ENCODE peak calls at places on chromosomes 16 and 17, in four cellular contexts. S, P, N and B are unnamed samples.

GRCh38 chr16:75237398-75238131 is 13.9 kb downstream of the BCAR1 start:
- DNase-seq in P (peak), N (no peak), S (no peak), B (no peak)

GRCh38 chr17:19331134-19331533 is 31.4 kb downstream of the B9D1 start:
- DNase-seq in S (no peak), P (no peak), N (peak), B (no peak)

GRCh38 chr17:15091825-15092224 is 173.3 kb downstream of the PMP22 start:
- DNase-seq in S (no peak), P (no peak), N (no peak), B (peak)

GRCh38 chr16:89723279-89724250 is 2.2 kb downstream of the ZNF276 start:
- DNase-seq in P (no peak), N (peak), S (no peak), B (no peak)

GRCh38 chr17:17970699-17971430 is 1.3 kb downstream of the TOM1L2 start:
- DNase-seq in S (no peak), P (no peak), N (no peak), B (no peak)

GRCh38 chr16:78689031-78689430 is 589.6 kb downstream of the WWOX start:
- DNase-seq in P (no peak), S (no peak), N (peak), B (no peak)

GRCh38 chr16:86590501-86591144 is 12.3 kb downstream of the FOXL1 start:
- DNase-seq in P (no peak), N (peak), S (no peak), B (no peak)

GRCh38 chr17:17542906-17543635 is 46.9 kb upstream of the RASD1 start:
- DNase-seq in N (no peak), P (no peak), S (no peak), B (no peak)

GRCh38 chr17:49437696-49438438 is 23.2 kb upstream of the PHB1 start:
- DNase-seq in P (peak), S (peak), N (no peak), B (no peak)

GRCh38 chr17:30920282-30920681 is 1.5 kb upstream of the ADAP2 start:
- DNase-seq in N (peak), P (peak), S (no peak), B (peak)

GRCh38 chr17:34619687-34620217 is 40.4 kb downstream of the TMEM132E start:
- DNase-seq in P (no peak), N (no peak), S (no peak), B (no peak)

GRCh38 chr17:75832652-75833400 is 11.4 kb downstream of the UNC13D start:
- DNase-seq in S (peak), N (no peak), P (peak), B (peak)

GRCh38 chr17:75033346-75034235 is 13.2 kb downstream of the ATP5PD start:
- DNase-seq in S (peak), P (peak), N (peak), B (peak)

GRCh38 chr17:78522031-78522809 is 55.0 kb downstream of the DNAH17 start:
- DNase-seq in N (no peak), S (no peak), P (no peak), B (no peak)

GRCh38 chr17:3927628-3928010 is 11.4 kb upstream of the P2RX1 start:
- DNase-seq in P (no peak), S (no peak), N (no peak), B (no peak)

GRCh38 chr16:67277999-67278772 is 1.1 kb upstream of the PLEKHG4 start:
- DNase-seq in N (peak), S (no peak), P (no peak), B (no peak)

GRCh38 chr16:88636488-88637265 is 1.7 kb upstream of the IL17C start:
- DNase-seq in P (no peak), S (no peak), N (peak), B (no peak)

GRCh38 chr17:44324092-44324570 is 492 bp downstream of the SLC25A39 start:
- DNase-seq in S (no peak), N (no peak), P (no peak), B (peak)

GRCh38 chr17:44322236-44322895 is 2.3 kb downstream of the SLC25A39 start:
- DNase-seq in P (no peak), N (no peak), S (no peak), B (no peak)

GRCh38 chr17:44321246-44322120 is 3.1 kb downstream of the SLC25A39 start:
- DNase-seq in S (no peak), P (no peak), N (no peak), B (no peak)

GRCh38 chr17:44324571-44325275 is at the start of gene SLC25A39:
- DNase-seq in P (peak), N (peak), S (peak), B (peak)

GRCh38 chr17:44323359-44324091 is 1.1 kb downstream of the SLC25A39 start:
- DNase-seq in P (peak), N (no peak), S (no peak), B (no peak)
- H2AK5ac ChIP-seq in P (no peak), N (peak), S (peak), B (no peak)

GRCh38 chr17:58358408-58359172 is 6.6 kb upstream of the SUPT4H1 start:
- DNase-seq in P (no peak), S (no peak), N (no peak), B (no peak)
- H3K56ac ChIP-seq in P (no peak), S (no peak), N (no peak), B (no peak)

GRCh38 chr17:82098939-82099765 is 1.1 kb upstream of the FASN start:
- DNase-seq in N (no peak), P (no peak), S (no peak), B (no peak)
- H2AK5ac ChIP-seq in N (peak), P (no peak), S (peak), B (peak)

GRCh38 chr17:68317458-68317857 is 26.2 kb downstream of the ARSG start:
- DNase-seq in N (no peak), S (no peak), P (no peak), B (no peak)
- H3K56ac ChIP-seq in N (no peak), S (no peak), P (no peak), B (no peak)

GRCh38 chr16:58098207-58099096 is 30.7 kb downstream of the CFAP20 start:
- DNase-seq in S (no peak), P (no peak), N (peak), B (peak)
- H2AK5ac ChIP-seq in S (no peak), P (no peak), N (no peak), B (no peak)

DNA sequence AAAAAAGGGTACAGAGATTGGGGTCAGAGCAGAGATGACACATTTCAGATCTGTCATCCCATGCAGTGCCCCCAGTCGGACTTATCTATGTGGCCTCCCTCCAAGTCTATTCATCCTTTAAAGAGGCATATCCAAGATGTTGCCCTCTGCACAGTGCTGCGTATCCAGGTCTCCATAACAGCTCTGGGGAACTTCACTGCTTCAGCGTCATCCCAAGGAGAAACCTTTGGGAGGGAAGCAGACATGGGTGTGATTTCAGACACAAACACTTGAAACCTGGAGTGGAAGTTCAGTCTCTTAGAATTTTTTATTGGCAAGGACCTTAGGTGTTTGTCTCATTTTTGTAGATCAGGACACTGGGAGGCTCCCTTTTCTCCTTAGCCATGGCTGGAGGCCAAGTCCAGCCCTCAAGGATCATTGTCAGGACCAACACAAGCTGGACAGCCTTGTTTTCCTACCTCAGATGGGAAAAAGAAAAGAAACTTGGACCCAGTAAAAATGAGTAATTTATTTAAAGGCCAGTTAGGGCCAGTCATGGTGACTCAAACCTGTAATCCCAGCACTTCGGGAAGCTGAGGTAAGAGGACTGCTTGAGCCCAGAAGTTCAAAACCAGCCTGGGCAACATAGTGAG is 23.9 kb upstream of the NLK start:
- DNase-seq in S (no peak), N (peak), P (no peak), B (no peak)
- H3K56ac ChIP-seq in S (no peak), N (no peak), P (no peak), B (no peak)

DNA sequence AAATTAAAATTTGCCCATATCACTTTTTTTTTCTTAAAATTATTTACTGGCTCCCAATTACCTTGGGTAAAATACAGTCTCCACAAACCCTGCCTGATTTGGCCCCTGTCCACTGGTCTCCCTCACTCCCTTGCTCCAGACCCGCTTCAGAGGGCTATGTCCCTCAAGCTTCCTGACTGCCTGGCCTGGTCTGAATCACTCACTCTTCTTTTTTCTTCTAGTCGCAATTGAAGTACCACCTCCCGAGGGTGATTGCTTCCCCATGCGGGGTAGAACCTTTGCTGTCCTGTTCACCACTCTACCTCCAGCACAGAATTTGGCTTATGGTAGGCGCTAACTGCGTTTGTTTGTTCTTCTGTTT is 598 bp upstream of the PGAP3 start:
- DNase-seq in S (peak), P (no peak), N (peak), B (peak)
- H2AK5ac ChIP-seq in S (peak), P (no peak), N (peak), B (peak)

DNA sequence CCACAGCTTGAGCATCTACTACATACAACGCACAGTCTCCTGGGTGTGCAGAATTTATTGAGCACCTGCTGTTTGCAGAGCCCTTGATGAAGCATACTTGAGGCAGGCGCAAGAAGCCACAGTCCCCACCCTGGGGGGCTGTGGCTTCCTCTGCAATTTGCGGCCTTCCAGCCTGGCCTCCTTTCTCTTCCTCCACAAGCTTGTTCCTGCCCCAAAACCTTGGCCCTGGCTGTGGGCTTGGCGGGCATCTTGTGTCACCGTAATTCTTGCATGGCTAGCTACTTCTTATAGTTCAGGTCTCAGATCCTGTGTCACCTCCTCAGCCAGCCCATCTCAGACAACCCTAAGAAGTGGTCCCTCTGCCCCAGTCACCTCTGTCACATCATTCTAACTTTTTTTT is 43.9 kb upstream of the POLR3E start:
- DNase-seq in N (no peak), S (no peak), P (no peak), B (no peak)
- H3K56ac ChIP-seq in N (no peak), S (no peak), P (no peak), B (no peak)

DNA sequence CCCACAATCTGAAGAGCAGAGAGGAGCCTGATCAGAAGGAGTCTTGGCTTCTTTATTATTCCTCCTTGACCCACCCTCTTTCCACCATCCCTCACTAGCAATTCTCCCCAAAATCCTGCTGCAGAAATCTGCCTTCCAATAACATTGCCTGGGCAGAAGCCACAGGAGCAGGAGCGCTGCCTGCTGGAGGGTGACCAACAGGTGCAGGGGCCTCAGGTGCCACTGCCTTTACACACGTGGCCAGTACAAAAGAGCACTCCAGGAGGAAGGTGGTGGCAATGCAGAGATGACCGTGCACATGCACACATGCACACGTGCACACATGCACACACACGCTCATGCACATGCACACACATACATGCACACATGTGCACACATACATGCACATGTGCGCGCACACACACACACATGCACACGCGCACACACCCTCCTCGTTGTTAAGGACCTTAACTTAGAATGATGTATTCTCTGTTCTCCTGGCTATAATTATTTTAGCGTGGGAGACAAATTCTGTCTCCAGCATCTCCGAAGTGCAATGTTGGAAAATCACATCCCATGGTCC is 12.8 kb downstream of the RBFOX3 start:
- DNase-seq in S (no peak), N (no peak), P (no peak), B (no peak)
- H2AK5ac ChIP-seq in S (no peak), N (no peak), P (no peak), B (no peak)